ENCODE peak calls at places on chromosomes 5 and 9, in ten cellular contexts. L is BJ; M is H1; G is mesendoderm; S is CD8-positive, alpha-beta T cell; I is iPS DF 6.9; N is cardiac fibroblast; U is bronchial epithelial cell; E is lower lobe of right lung; P is fibroblast of lung. T is an unnamed sample.

GRCh38 chr5:154395407-154396106 is 50.2 kb upstream of the SAP30L start:
- DNase-seq in L (no peak), I (peak; percentile 27), N (peak; percentile 35), U (peak; percentile 89), M (no peak), P (peak; percentile 55), S (no peak), G (peak; percentile 82), E (no peak), T (no peak)

GRCh38 chr5:179791881-179792611 is 1.7 kb upstream of the LTC4S start:
- DNase-seq in S (no peak), U (no peak), N (no peak), M (no peak), E (peak; percentile 51), I (no peak), L (no peak), G (no peak), P (no peak), T (peak; percentile 59)

GRCh38 chr5:90602681-90603080 is 44.1 kb downstream of the ADGRV1 start:
- DNase-seq in G (no peak), U (no peak), P (no peak), E (no peak), M (no peak), I (no peak), L (no peak), N (no peak), S (no peak), T (no peak)

GRCh38 chr9:35108461-35108860 is 5.5 kb upstream of the STOML2 start:
- DNase-seq in N (no peak), U (no peak), S (no peak), G (no peak), L (no peak), E (no peak), P (no peak), M (no peak), I (no peak), T (no peak)

GRCh38 chr5:128015478-128015877 is 68.1 kb upstream of the SLC12A2 start:
- DNase-seq in U (no peak), N (no peak), G (no peak), L (no peak), S (no peak), I (no peak), E (no peak), P (no peak), M (no peak), T (no peak)

GRCh38 chr5:75020016-75020656 is 32.2 kb downstream of the GCNT4 start:
- DNase-seq in S (no peak), G (no peak), M (no peak), P (no peak), I (no peak), L (no peak), U (no peak), N (no peak), E (no peak), T (no peak)

GRCh38 chr9:137422668-137423000 is 328 bp downstream of the EXD3 start:
- DNase-seq in L (no peak), N (peak; percentile 26), I (no peak), G (peak; percentile 37), M (peak; percentile 75), E (peak; percentile 63), S (no peak), P (peak; percentile 29), U (no peak), T (no peak)

GRCh38 chr5:133828727-133829126 is 139.7 kb downstream of the C5orf15 start:
- DNase-seq in L (no peak), I (no peak), P (no peak), U (no peak), G (no peak), E (no peak), N (no peak), M (no peak), S (no peak), T (no peak)

DNA sequence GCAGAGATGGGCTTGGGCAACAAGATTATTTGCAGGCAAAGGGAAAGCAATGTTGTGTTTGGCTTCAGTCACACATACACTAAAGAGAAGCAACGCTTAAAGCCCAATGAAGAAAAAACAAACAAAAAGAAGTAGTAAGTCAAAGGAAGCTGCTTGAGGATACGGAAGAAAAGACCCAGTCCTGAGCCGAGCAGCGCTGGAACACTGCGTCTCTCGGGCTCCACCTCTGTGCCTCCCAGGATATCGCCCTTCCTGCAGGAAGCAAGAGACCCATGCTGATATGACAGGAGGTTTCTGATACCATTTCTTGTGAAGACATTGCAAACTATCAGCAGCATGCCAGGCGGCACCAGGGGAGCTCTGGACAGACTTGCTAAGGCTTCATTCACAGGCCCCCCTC is 9.9 kb downstream of the GNAQ start:
- DNase-seq in N (peak; percentile 51), L (no peak), E (peak; percentile 69), G (peak; percentile 62), M (no peak), P (no peak), I (no peak), S (no peak), U (no peak), T (peak; percentile 44)
- H3K4me3 ChIP-seq in N (no peak overlapping the region), L (no peak overlapping the region), E (peak overlapping the region; percentile 10), G (no peak overlapping the region), M (no peak overlapping the region), P (no peak overlapping the region), I (no peak overlapping the region), S (no peak overlapping the region), U (no peak overlapping the region), T (no peak overlapping the region)

GRCh38 chr9:126614455-126615248 is 924 bp downstream of the LMX1B start:
- DNase-seq in S (no peak), U (no peak), N (no peak), P (no peak), G (no peak), M (peak; percentile 72), E (no peak), I (no peak), L (no peak), T (peak; percentile 63)

GRCh38 chr9:126612813-126613641 is 701 bp upstream of the LMX1B start:
- DNase-seq in N (no peak), E (no peak), P (no peak), M (peak; percentile 84), I (no peak), G (no peak), S (no peak), L (no peak), U (no peak), T (peak; percentile 26)

GRCh38 chr9:126614088-126614454 is 343 bp downstream of the LMX1B start:
- DNase-seq in I (no peak), N (no peak), G (no peak), M (no peak), L (no peak), S (no peak), P (no peak), U (no peak), E (no peak), T (no peak)

GRCh38 chr9:126612329-126612812 is 1.4 kb upstream of the LMX1B start:
- DNase-seq in M (peak; percentile 63), G (no peak), P (no peak), I (no peak), L (no peak), E (no peak), U (no peak), S (no peak), N (no peak), T (peak; percentile 25)

GRCh38 chr9:126613656-126614055 is at the start of gene LMX1B:
- DNase-seq in M (peak; percentile 73), L (no peak), U (no peak), G (peak; percentile 79), N (peak; percentile 65), S (no peak), P (peak; percentile 31), E (no peak), I (no peak), T (no peak)
- H3K4me3 ChIP-seq in M (peak within 1 kb of the TSS; percentile 42), L (no peak within 1 kb of the TSS), U (peak within 1 kb of the TSS; percentile 12), G (no peak within 1 kb of the TSS), N (no peak within 1 kb of the TSS), S (peak within 1 kb of the TSS; percentile 37), P (no peak within 1 kb of the TSS), E (peak within 1 kb of the TSS; percentile 35), I (peak within 1 kb of the TSS; percentile 8), T (peak within 1 kb of the TSS; percentile 39)

DNA sequence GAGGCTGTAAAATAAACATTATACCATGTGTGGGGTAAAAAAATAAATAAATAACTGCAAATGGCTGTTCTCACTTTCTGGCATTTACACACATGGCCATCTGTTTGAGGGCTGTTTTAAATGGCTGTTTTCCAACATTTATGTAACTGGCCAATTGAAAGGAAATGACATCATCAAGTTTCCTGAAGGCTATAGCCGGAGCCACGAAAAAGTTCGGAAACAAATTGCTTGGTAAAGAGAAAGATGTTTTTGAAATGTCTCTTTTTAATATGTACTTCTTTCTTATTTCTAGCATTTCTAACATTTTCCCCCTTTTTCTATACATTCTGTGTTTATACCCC is 95.4 kb upstream of the DAB2 start:
- DNase-seq in P (peak; percentile 92), M (no peak), S (no peak), I (no peak), L (no peak), N (peak; percentile 94), U (no peak), G (no peak), E (no peak), T (no peak)
- H3K4me3 ChIP-seq in P (no peak overlapping the region), M (no peak overlapping the region), S (no peak overlapping the region), I (no peak overlapping the region), L (no peak overlapping the region), N (no peak overlapping the region), U (no peak overlapping the region), G (no peak overlapping the region), E (no peak overlapping the region), T (no peak overlapping the region)

GRCh38 chr5:88890070-88890781 is 7.2 kb upstream of the MEF2C start:
- DNase-seq in M (no peak), P (no peak), N (no peak), E (no peak), G (no peak), L (no peak), S (no peak), I (no peak), U (no peak), T (no peak)
- H3K4me3 ChIP-seq in M (peak overlapping the region; percentile 72), P (peak overlapping the region; percentile 70), N (peak overlapping the region; percentile 64), E (peak overlapping the region; percentile 63), G (no peak overlapping the region), L (peak overlapping the region; percentile 55), S (no peak overlapping the region), I (no peak overlapping the region), U (no peak overlapping the region), T (peak overlapping the region; percentile 60)

GRCh38 chr5:138542956-138543729 is at the start of gene ETF1:
- DNase-seq in S (peak; percentile 100), E (peak; percentile 100), U (peak; percentile 96), I (peak; percentile 92), P (peak; percentile 100), N (peak; percentile 100), M (peak; percentile 98), G (peak; percentile 100), L (peak; percentile 98), T (peak; percentile 100)
- H3K4me3 ChIP-seq in S (peak within 1 kb of the TSS; percentile 90), E (peak within 1 kb of the TSS; percentile 94), U (peak within 1 kb of the TSS; percentile 89), I (peak within 1 kb of the TSS; percentile 64), P (peak within 1 kb of the TSS; percentile 95), N (peak within 1 kb of the TSS; percentile 99), M (peak within 1 kb of the TSS; percentile 100), G (peak within 1 kb of the TSS; percentile 96), L (peak within 1 kb of the TSS; percentile 87), T (peak within 1 kb of the TSS; percentile 78)

DNA sequence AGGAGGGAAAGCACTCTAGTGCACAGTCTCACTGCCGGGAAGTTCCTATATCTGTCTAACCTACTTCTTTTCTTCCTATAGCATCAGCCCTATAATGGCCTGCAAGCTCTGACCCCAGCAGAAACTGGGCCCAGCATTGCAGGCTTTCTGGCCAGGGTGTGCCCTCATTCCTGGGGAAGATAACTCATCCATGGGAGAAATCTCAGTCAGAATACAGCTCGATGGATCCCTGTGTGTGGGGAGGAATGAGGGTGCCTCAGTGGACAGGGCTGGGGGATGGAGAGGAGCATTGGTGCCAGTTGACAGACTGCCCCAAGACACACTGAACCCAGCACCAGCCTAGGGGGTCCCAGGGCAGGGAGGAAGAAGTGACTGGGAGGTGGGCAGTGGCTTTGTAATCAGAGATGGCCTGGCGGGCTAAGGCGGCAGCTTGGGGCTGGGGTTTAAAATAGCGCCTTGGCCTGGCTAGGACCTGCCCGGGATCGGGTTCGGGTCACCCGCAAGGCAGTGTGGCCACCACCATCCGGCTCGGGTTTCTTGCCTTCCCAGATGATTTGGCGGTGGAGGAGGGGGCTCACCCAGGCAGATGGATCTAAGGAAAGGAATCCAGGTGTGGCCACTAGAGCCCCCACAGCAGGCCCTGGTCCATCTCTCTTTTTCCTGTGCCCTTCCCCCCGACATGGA is 7.6 kb upstream of the CXXC5 start:
- DNase-seq in G (no peak), S (no peak), M (peak; percentile 58), E (no peak), L (no peak), N (no peak), U (no peak), I (no peak), P (no peak), T (no peak)
- H3K4me3 ChIP-seq in G (no peak overlapping the region), S (no peak overlapping the region), M (no peak overlapping the region), E (no peak overlapping the region), L (no peak overlapping the region), N (no peak overlapping the region), U (no peak overlapping the region), I (no peak overlapping the region), P (no peak overlapping the region), T (no peak overlapping the region)